ENCODE peak calls at places on chromosomes 11 and 22, in ten cellular contexts. One of them, this sample, is unnamed. For H3K36me3, the result is how much of the 10 kb centered on the place peaks cover.

GRCh38 chr11:111793863-111794262 is 27.7 kb upstream of the PPP2R1B start:
- DNase-seq in OCI-LY7: no peak
- DNase-seq in CD4-positive, alpha-beta memory T cell: no peak
- DNase-seq in cardiac muscle cell: no peak
- DNase-seq in BJ: peak
- DNase-seq in HAP-1: no peak
- DNase-seq in left ventricle myocardium inferior: no peak
- DNase-seq in IMR-90: peak
- DNase-seq in neuronal stem cell: no peak
- DNase-seq in stomach: no peak
- DNase-seq in this sample: no peak

GRCh38 chr11:3920148-3920852 is 64.8 kb downstream of the STIM1 start:
- DNase-seq in OCI-LY7: no peak
- DNase-seq in CD4-positive, alpha-beta memory T cell: peak
- DNase-seq in cardiac muscle cell: no peak
- DNase-seq in BJ: peak
- DNase-seq in HAP-1: no peak
- DNase-seq in left ventricle myocardium inferior: no peak
- DNase-seq in IMR-90: peak
- DNase-seq in neuronal stem cell: no peak
- DNase-seq in stomach: peak
- DNase-seq in this sample: no peak

GRCh38 chr11:106524446-106524845 is 447.0 kb downstream of the AASDHPPT start:
- DNase-seq in OCI-LY7: no peak
- DNase-seq in CD4-positive, alpha-beta memory T cell: no peak
- DNase-seq in cardiac muscle cell: no peak
- DNase-seq in BJ: no peak
- DNase-seq in HAP-1: no peak
- DNase-seq in left ventricle myocardium inferior: no peak
- DNase-seq in IMR-90: no peak
- DNase-seq in neuronal stem cell: no peak
- DNase-seq in stomach: no peak
- DNase-seq in this sample: no peak

GRCh38 chr11:115164774-115165173 is 339.4 kb downstream of the CADM1 start:
- DNase-seq in OCI-LY7: no peak
- DNase-seq in CD4-positive, alpha-beta memory T cell: no peak
- DNase-seq in cardiac muscle cell: no peak
- DNase-seq in BJ: no peak
- DNase-seq in HAP-1: no peak
- DNase-seq in left ventricle myocardium inferior: no peak
- DNase-seq in IMR-90: no peak
- DNase-seq in neuronal stem cell: no peak
- DNase-seq in stomach: no peak
- DNase-seq in this sample: no peak

GRCh38 chr11:36164522-36165250 is 124.5 kb downstream of the COMMD9 start:
- DNase-seq in OCI-LY7: no peak
- DNase-seq in CD4-positive, alpha-beta memory T cell: no peak
- DNase-seq in cardiac muscle cell: no peak
- DNase-seq in BJ: no peak
- DNase-seq in HAP-1: no peak
- DNase-seq in left ventricle myocardium inferior: no peak
- DNase-seq in IMR-90: peak
- DNase-seq in neuronal stem cell: no peak
- DNase-seq in stomach: no peak
- DNase-seq in this sample: no peak

GRCh38 chr11:76723548-76723947 is 53.0 kb upstream of the LRRC32 start:
- DNase-seq in OCI-LY7: no peak
- DNase-seq in CD4-positive, alpha-beta memory T cell: no peak
- DNase-seq in cardiac muscle cell: no peak
- DNase-seq in BJ: no peak
- DNase-seq in HAP-1: no peak
- DNase-seq in left ventricle myocardium inferior: no peak
- DNase-seq in IMR-90: no peak
- DNase-seq in neuronal stem cell: no peak
- DNase-seq in stomach: no peak
- DNase-seq in this sample: no peak

GRCh38 chr22:27228771-27229170 is 571.4 kb downstream of the MIAT start:
- DNase-seq in OCI-LY7: no peak
- DNase-seq in CD4-positive, alpha-beta memory T cell: no peak
- DNase-seq in cardiac muscle cell: no peak
- DNase-seq in BJ: no peak
- DNase-seq in HAP-1: no peak
- DNase-seq in left ventricle myocardium inferior: no peak
- DNase-seq in IMR-90: no peak
- DNase-seq in neuronal stem cell: no peak
- DNase-seq in stomach: no peak
- DNase-seq in this sample: no peak

GRCh38 chr22:42994276-42994916 is 20.6 kb downstream of the PACSIN2 start:
- DNase-seq in OCI-LY7: no peak
- DNase-seq in CD4-positive, alpha-beta memory T cell: no peak
- DNase-seq in cardiac muscle cell: no peak
- DNase-seq in BJ: no peak
- DNase-seq in HAP-1: no peak
- DNase-seq in left ventricle myocardium inferior: no peak
- DNase-seq in IMR-90: no peak
- DNase-seq in neuronal stem cell: no peak
- DNase-seq in stomach: peak
- DNase-seq in this sample: no peak

GRCh38 chr11:105392546-105392945 is 217.3 kb upstream of the GRIA4 start:
- DNase-seq in OCI-LY7: no peak
- DNase-seq in CD4-positive, alpha-beta memory T cell: no peak
- DNase-seq in cardiac muscle cell: no peak
- DNase-seq in BJ: peak
- DNase-seq in HAP-1: no peak
- DNase-seq in left ventricle myocardium inferior: no peak
- DNase-seq in IMR-90: peak
- DNase-seq in neuronal stem cell: no peak
- DNase-seq in stomach: no peak
- DNase-seq in this sample: no peak

GRCh38 chr11:93630037-93630436 is 31.4 kb upstream of the CEP295 start:
- DNase-seq in OCI-LY7: no peak
- DNase-seq in CD4-positive, alpha-beta memory T cell: no peak
- DNase-seq in cardiac muscle cell: no peak
- DNase-seq in BJ: no peak
- DNase-seq in HAP-1: no peak
- DNase-seq in left ventricle myocardium inferior: no peak
- DNase-seq in IMR-90: no peak
- DNase-seq in neuronal stem cell: no peak
- DNase-seq in stomach: no peak
- DNase-seq in this sample: no peak

GRCh38 chr11:68353669-68354068 is 41.3 kb downstream of the LRP5 start:
- DNase-seq in OCI-LY7: no peak
- DNase-seq in CD4-positive, alpha-beta memory T cell: no peak
- DNase-seq in cardiac muscle cell: no peak
- DNase-seq in BJ: no peak
- DNase-seq in HAP-1: no peak
- DNase-seq in left ventricle myocardium inferior: no peak
- DNase-seq in IMR-90: no peak
- DNase-seq in neuronal stem cell: no peak
- DNase-seq in stomach: no peak
- DNase-seq in this sample: no peak

GRCh38 chr22:34502821-34503220 is 563.1 kb upstream of the ISX start:
- DNase-seq in OCI-LY7: no peak
- DNase-seq in CD4-positive, alpha-beta memory T cell: no peak
- DNase-seq in cardiac muscle cell: no peak
- DNase-seq in BJ: no peak
- DNase-seq in HAP-1: no peak
- DNase-seq in left ventricle myocardium inferior: no peak
- DNase-seq in IMR-90: no peak
- DNase-seq in neuronal stem cell: no peak
- DNase-seq in stomach: no peak
- DNase-seq in this sample: no peak

GRCh38 chr22:45328822-45329535 is 19.2 kb downstream of the FAM118A start:
- DNase-seq in OCI-LY7: no peak
- DNase-seq in CD4-positive, alpha-beta memory T cell: no peak
- DNase-seq in cardiac muscle cell: no peak
- DNase-seq in BJ: no peak
- DNase-seq in HAP-1: no peak
- DNase-seq in left ventricle myocardium inferior: no peak
- DNase-seq in IMR-90: no peak
- DNase-seq in neuronal stem cell: no peak
- DNase-seq in stomach: no peak
- DNase-seq in this sample: no peak

GRCh38 chr22:30922151-30922611 is 46.4 kb downstream of the MORC2 start:
- DNase-seq in OCI-LY7: peak
- DNase-seq in CD4-positive, alpha-beta memory T cell: peak
- DNase-seq in cardiac muscle cell: no peak
- DNase-seq in BJ: no peak
- DNase-seq in HAP-1: no peak
- DNase-seq in left ventricle myocardium inferior: peak
- DNase-seq in IMR-90: peak
- DNase-seq in neuronal stem cell: no peak
- DNase-seq in stomach: peak
- DNase-seq in this sample: peak

GRCh38 chr11:57487920-57488319 is 27.6 kb downstream of the SLC43A1 start:
- DNase-seq in OCI-LY7: no peak
- DNase-seq in CD4-positive, alpha-beta memory T cell: no peak
- DNase-seq in cardiac muscle cell: no peak
- DNase-seq in BJ: no peak
- DNase-seq in HAP-1: no peak
- DNase-seq in left ventricle myocardium inferior: no peak
- DNase-seq in IMR-90: no peak
- DNase-seq in neuronal stem cell: no peak
- DNase-seq in stomach: no peak
- DNase-seq in this sample: no peak

GRCh38 chr22:26485013-26485412 is 1.3 kb downstream of the SRRD start:
- DNase-seq in OCI-LY7: no peak
- DNase-seq in CD4-positive, alpha-beta memory T cell: no peak
- DNase-seq in cardiac muscle cell: no peak
- DNase-seq in BJ: no peak
- DNase-seq in HAP-1: no peak
- DNase-seq in left ventricle myocardium inferior: no peak
- DNase-seq in IMR-90: no peak
- DNase-seq in neuronal stem cell: no peak
- DNase-seq in stomach: no peak
- DNase-seq in this sample: no peak

GRCh38 chr22:38728899-38729796 is 23.4 kb downstream of the GTPBP1 start:
- DNase-seq in OCI-LY7: no peak
- DNase-seq in CD4-positive, alpha-beta memory T cell: no peak
- DNase-seq in cardiac muscle cell: no peak
- DNase-seq in BJ: no peak
- DNase-seq in HAP-1: no peak
- DNase-seq in left ventricle myocardium inferior: no peak
- DNase-seq in IMR-90: no peak
- DNase-seq in neuronal stem cell: no peak
- DNase-seq in stomach: no peak
- DNase-seq in this sample: no peak
- H3K36me3 ChIP-seq in OCI-LY7: half or more
- H3K36me3 ChIP-seq in CD4-positive, alpha-beta memory T cell: half or more
- H3K36me3 ChIP-seq in cardiac muscle cell: half or more
- H3K36me3 ChIP-seq in BJ: half or more
- H3K36me3 ChIP-seq in HAP-1: half or more
- H3K36me3 ChIP-seq in left ventricle myocardium inferior: half or more
- H3K36me3 ChIP-seq in IMR-90: half or more
- H3K36me3 ChIP-seq in neuronal stem cell: half or more
- H3K36me3 ChIP-seq in stomach: half or more
- H3K36me3 ChIP-seq in this sample: half or more

DNA sequence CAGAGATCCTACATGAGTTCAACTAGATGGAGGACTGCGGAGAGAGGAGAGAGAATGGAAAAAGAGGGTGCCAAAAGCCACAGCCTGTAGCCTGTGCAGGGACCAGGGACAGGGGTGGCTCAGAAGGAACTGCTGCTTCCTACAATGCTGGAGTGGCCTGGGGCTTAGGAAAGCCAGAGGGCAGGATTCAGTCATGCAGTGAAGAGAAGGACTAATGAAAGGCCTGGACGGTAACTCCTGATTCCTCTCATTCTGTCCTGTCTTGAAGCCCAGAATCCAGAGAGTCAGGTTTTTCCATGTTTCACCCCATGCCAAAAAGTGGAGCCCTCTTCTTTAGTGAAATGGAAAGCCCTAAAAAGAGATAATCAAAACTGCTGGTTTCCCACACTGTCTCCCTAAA is 48.4 kb upstream of the INCENP start:
- DNase-seq in OCI-LY7: no peak
- DNase-seq in CD4-positive, alpha-beta memory T cell: no peak
- DNase-seq in cardiac muscle cell: no peak
- DNase-seq in BJ: no peak
- DNase-seq in HAP-1: no peak
- DNase-seq in left ventricle myocardium inferior: no peak
- DNase-seq in IMR-90: no peak
- DNase-seq in neuronal stem cell: no peak
- DNase-seq in stomach: no peak
- DNase-seq in this sample: no peak
- H3K36me3 ChIP-seq in OCI-LY7: under half
- H3K36me3 ChIP-seq in CD4-positive, alpha-beta memory T cell: under half
- H3K36me3 ChIP-seq in cardiac muscle cell: under half
- H3K36me3 ChIP-seq in BJ: under half
- H3K36me3 ChIP-seq in HAP-1: under half
- H3K36me3 ChIP-seq in left ventricle myocardium inferior: under half
- H3K36me3 ChIP-seq in IMR-90: under half
- H3K36me3 ChIP-seq in neuronal stem cell: under half
- H3K36me3 ChIP-seq in stomach: under half
- H3K36me3 ChIP-seq in this sample: under half

DNA sequence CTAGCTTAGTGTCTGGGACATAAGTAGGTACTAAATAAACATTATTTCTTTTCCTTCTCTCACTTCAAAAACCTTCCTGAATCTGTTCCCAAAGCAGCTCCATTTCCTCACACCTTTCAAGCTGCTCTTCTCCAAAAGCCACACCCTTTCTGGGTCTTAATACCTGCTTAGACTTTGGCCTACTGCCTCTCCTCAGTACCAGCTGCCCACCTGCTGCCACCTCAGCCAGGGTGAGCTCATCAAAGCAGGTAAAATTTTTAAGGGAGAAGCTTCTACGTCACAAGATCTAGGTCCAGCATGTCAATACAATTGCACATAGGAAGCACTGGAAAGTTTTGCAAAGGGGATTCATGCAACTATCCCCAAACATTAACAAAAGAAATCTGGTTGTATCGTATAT is 108.4 kb downstream of the RPL27A start:
- DNase-seq in OCI-LY7: no peak
- DNase-seq in CD4-positive, alpha-beta memory T cell: no peak
- DNase-seq in cardiac muscle cell: no peak
- DNase-seq in BJ: no peak
- DNase-seq in HAP-1: no peak
- DNase-seq in left ventricle myocardium inferior: no peak
- DNase-seq in IMR-90: no peak
- DNase-seq in neuronal stem cell: no peak
- DNase-seq in stomach: no peak
- DNase-seq in this sample: no peak
- H3K36me3 ChIP-seq in OCI-LY7: under half
- H3K36me3 ChIP-seq in CD4-positive, alpha-beta memory T cell: under half
- H3K36me3 ChIP-seq in cardiac muscle cell: under half
- H3K36me3 ChIP-seq in BJ: under half
- H3K36me3 ChIP-seq in HAP-1: under half
- H3K36me3 ChIP-seq in left ventricle myocardium inferior: under half
- H3K36me3 ChIP-seq in IMR-90: under half
- H3K36me3 ChIP-seq in neuronal stem cell: under half
- H3K36me3 ChIP-seq in stomach: under half
- H3K36me3 ChIP-seq in this sample: under half

DNA sequence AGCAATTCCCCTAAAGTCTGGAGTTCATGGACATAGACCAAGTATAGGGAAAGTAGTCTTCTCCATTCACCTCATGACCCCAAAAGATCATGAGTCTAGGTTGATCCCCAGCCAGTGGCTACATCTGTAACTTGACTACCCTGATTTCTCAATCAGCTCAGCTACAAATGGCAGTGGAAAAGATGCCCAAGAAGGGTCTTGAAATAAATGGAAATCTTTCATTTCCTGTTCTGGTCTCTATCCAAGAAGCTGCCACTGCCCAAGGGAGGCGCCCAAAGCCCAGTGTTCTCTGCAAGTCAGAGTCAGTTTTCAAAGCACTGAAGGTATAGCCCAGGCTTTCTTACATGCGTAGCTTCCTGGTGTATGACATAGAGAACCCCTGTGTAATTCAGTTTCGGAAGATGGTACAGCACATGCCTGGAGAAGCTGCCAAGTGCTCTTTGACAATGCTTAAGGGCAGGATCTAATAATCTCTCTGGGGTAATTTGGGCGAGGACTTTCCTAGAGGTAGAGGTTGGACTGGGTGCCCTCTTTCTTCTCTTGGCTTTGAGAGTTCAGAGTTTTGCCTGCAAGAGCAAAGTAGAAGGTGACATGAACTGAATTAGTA is 101.1 kb downstream of the ADAMTS15 start:
- DNase-seq in OCI-LY7: no peak
- DNase-seq in CD4-positive, alpha-beta memory T cell: no peak
- DNase-seq in cardiac muscle cell: no peak
- DNase-seq in BJ: no peak
- DNase-seq in HAP-1: no peak
- DNase-seq in left ventricle myocardium inferior: no peak
- DNase-seq in IMR-90: no peak
- DNase-seq in neuronal stem cell: no peak
- DNase-seq in stomach: no peak
- DNase-seq in this sample: no peak
- H3K36me3 ChIP-seq in OCI-LY7: under half
- H3K36me3 ChIP-seq in CD4-positive, alpha-beta memory T cell: under half
- H3K36me3 ChIP-seq in cardiac muscle cell: under half
- H3K36me3 ChIP-seq in BJ: under half
- H3K36me3 ChIP-seq in HAP-1: under half
- H3K36me3 ChIP-seq in left ventricle myocardium inferior: under half
- H3K36me3 ChIP-seq in IMR-90: under half
- H3K36me3 ChIP-seq in neuronal stem cell: under half
- H3K36me3 ChIP-seq in stomach: under half
- H3K36me3 ChIP-seq in this sample: under half

This sample was measured in heart left ventricle.